ENCODE peak calls at places on chromosomes 16 and 17, in eight cellular contexts. One of them, this sample, is unnamed.

GRCh38 chr17:64328036-64328874 is 62.4 kb downstream of the PECAM1 start:
- DNase-seq in T-helper 1 cell: no peak
- DNase-seq in mammary epithelial cell: no peak
- DNase-seq in tibial nerve: no peak
- DNase-seq in left lung: no peak
- DNase-seq in non-pigmented ciliary epithelial cell: no peak
- DNase-seq in myocyte: no peak
- DNase-seq in T-helper 2 cell: no peak
- DNase-seq in this sample: no peak

GRCh38 chr17:1366234-1366633 is 33.8 kb downstream of the YWHAE start:
- DNase-seq in T-helper 1 cell: no peak
- DNase-seq in mammary epithelial cell: no peak
- DNase-seq in tibial nerve: no peak
- DNase-seq in left lung: no peak
- DNase-seq in non-pigmented ciliary epithelial cell: no peak
- DNase-seq in myocyte: no peak
- DNase-seq in T-helper 2 cell: no peak
- DNase-seq in this sample: no peak

GRCh38 chr17:15943971-15944719 is 785 bp upstream of the ADORA2B start:
- DNase-seq in T-helper 1 cell: no peak
- DNase-seq in mammary epithelial cell: no peak
- DNase-seq in tibial nerve: no peak
- DNase-seq in left lung: no peak
- DNase-seq in non-pigmented ciliary epithelial cell: no peak
- DNase-seq in myocyte: no peak
- DNase-seq in T-helper 2 cell: no peak
- DNase-seq in this sample: no peak

GRCh38 chr17:27533874-27534815 is 77.9 kb downstream of the KSR1 start:
- DNase-seq in T-helper 1 cell: no peak
- DNase-seq in mammary epithelial cell: peak
- DNase-seq in tibial nerve: no peak
- DNase-seq in left lung: no peak
- DNase-seq in non-pigmented ciliary epithelial cell: peak
- DNase-seq in myocyte: no peak
- DNase-seq in T-helper 2 cell: no peak
- DNase-seq in this sample: no peak

GRCh38 chr16:46638947-46639925 is 18.1 kb upstream of the SHCBP1 start:
- DNase-seq in T-helper 1 cell: no peak
- DNase-seq in mammary epithelial cell: peak
- DNase-seq in tibial nerve: no peak
- DNase-seq in left lung: no peak
- DNase-seq in non-pigmented ciliary epithelial cell: no peak
- DNase-seq in myocyte: peak
- DNase-seq in T-helper 2 cell: no peak
- DNase-seq in this sample: no peak

GRCh38 chr17:11240041-11240801 is 792 bp upstream of the SHISA6 start:
- DNase-seq in T-helper 1 cell: no peak
- DNase-seq in mammary epithelial cell: no peak
- DNase-seq in tibial nerve: peak
- DNase-seq in left lung: no peak
- DNase-seq in non-pigmented ciliary epithelial cell: no peak
- DNase-seq in myocyte: no peak
- DNase-seq in T-helper 2 cell: no peak
- DNase-seq in this sample: no peak

GRCh38 chr17:83105512-83105911 is 26.1 kb downstream of the METRNL start:
- DNase-seq in T-helper 1 cell: no peak
- DNase-seq in mammary epithelial cell: no peak
- DNase-seq in tibial nerve: no peak
- DNase-seq in left lung: no peak
- DNase-seq in non-pigmented ciliary epithelial cell: no peak
- DNase-seq in myocyte: no peak
- DNase-seq in T-helper 2 cell: no peak
- DNase-seq in this sample: no peak

GRCh38 chr17:78431692-78431958 is 53.2 kb downstream of the PGS1 start:
- DNase-seq in T-helper 1 cell: no peak
- DNase-seq in mammary epithelial cell: no peak
- DNase-seq in tibial nerve: no peak
- DNase-seq in left lung: peak
- DNase-seq in non-pigmented ciliary epithelial cell: no peak
- DNase-seq in myocyte: no peak
- DNase-seq in T-helper 2 cell: no peak
- DNase-seq in this sample: no peak

GRCh38 chr16:50742521-50743150 is 750 bp downstream of the CYLD start:
- DNase-seq in T-helper 1 cell: peak
- DNase-seq in mammary epithelial cell: peak
- DNase-seq in tibial nerve: no peak
- DNase-seq in left lung: no peak
- DNase-seq in non-pigmented ciliary epithelial cell: no peak
- DNase-seq in myocyte: peak
- DNase-seq in T-helper 2 cell: no peak
- DNase-seq in this sample: no peak

GRCh38 chr16:80084163-80084562 is 456.6 kb upstream of the DYNLRB2 start:
- DNase-seq in T-helper 1 cell: no peak
- DNase-seq in mammary epithelial cell: no peak
- DNase-seq in tibial nerve: no peak
- DNase-seq in left lung: no peak
- DNase-seq in non-pigmented ciliary epithelial cell: no peak
- DNase-seq in myocyte: no peak
- DNase-seq in T-helper 2 cell: no peak
- DNase-seq in this sample: no peak

GRCh38 chr16:83952587-83952939 is 477 bp upstream of the OSGIN1 start:
- DNase-seq in T-helper 1 cell: no peak
- DNase-seq in mammary epithelial cell: no peak
- DNase-seq in tibial nerve: no peak
- DNase-seq in left lung: peak
- DNase-seq in non-pigmented ciliary epithelial cell: no peak
- DNase-seq in myocyte: no peak
- DNase-seq in T-helper 2 cell: no peak
- DNase-seq in this sample: no peak

GRCh38 chr17:5283531-5284315 is 1.6 kb downstream of the RABEP1 start:
- DNase-seq in T-helper 1 cell: no peak
- DNase-seq in mammary epithelial cell: peak
- DNase-seq in tibial nerve: no peak
- DNase-seq in left lung: no peak
- DNase-seq in non-pigmented ciliary epithelial cell: no peak
- DNase-seq in myocyte: no peak
- DNase-seq in T-helper 2 cell: no peak
- DNase-seq in this sample: no peak

GRCh38 chr17:82863941-82864720 is 24.3 kb upstream of the ZNF750 start:
- DNase-seq in T-helper 1 cell: peak
- DNase-seq in mammary epithelial cell: peak
- DNase-seq in tibial nerve: no peak
- DNase-seq in left lung: no peak
- DNase-seq in non-pigmented ciliary epithelial cell: peak
- DNase-seq in myocyte: peak
- DNase-seq in T-helper 2 cell: peak
- DNase-seq in this sample: peak

GRCh38 chr16:19227643-19228042 is 57.9 kb upstream of the CLEC19A start:
- DNase-seq in T-helper 1 cell: no peak
- DNase-seq in mammary epithelial cell: no peak
- DNase-seq in tibial nerve: no peak
- DNase-seq in left lung: no peak
- DNase-seq in non-pigmented ciliary epithelial cell: no peak
- DNase-seq in myocyte: peak
- DNase-seq in T-helper 2 cell: no peak
- DNase-seq in this sample: no peak

GRCh38 chr17:65926599-65926998 is 265.3 kb downstream of the CEP112 start:
- DNase-seq in T-helper 1 cell: no peak
- DNase-seq in mammary epithelial cell: no peak
- DNase-seq in tibial nerve: no peak
- DNase-seq in left lung: no peak
- DNase-seq in non-pigmented ciliary epithelial cell: no peak
- DNase-seq in myocyte: no peak
- DNase-seq in T-helper 2 cell: no peak
- DNase-seq in this sample: no peak

GRCh38 chr16:27779719-27780161 is 229.8 kb downstream of the KATNIP start:
- DNase-seq in T-helper 1 cell: no peak
- DNase-seq in mammary epithelial cell: peak
- DNase-seq in tibial nerve: peak
- DNase-seq in left lung: no peak
- DNase-seq in non-pigmented ciliary epithelial cell: no peak
- DNase-seq in myocyte: no peak
- DNase-seq in T-helper 2 cell: no peak
- DNase-seq in this sample: peak

GRCh38 chr17:6475411-6475810 is 31.2 kb downstream of the PIMREG start:
- DNase-seq in T-helper 1 cell: no peak
- DNase-seq in mammary epithelial cell: peak
- DNase-seq in tibial nerve: no peak
- DNase-seq in left lung: no peak
- DNase-seq in non-pigmented ciliary epithelial cell: no peak
- DNase-seq in myocyte: no peak
- DNase-seq in T-helper 2 cell: no peak
- DNase-seq in this sample: no peak

GRCh38 chr17:49016775-49017463 is 19.7 kb downstream of the IGF2BP1 start:
- DNase-seq in T-helper 1 cell: no peak
- DNase-seq in mammary epithelial cell: peak
- DNase-seq in tibial nerve: no peak
- DNase-seq in left lung: no peak
- DNase-seq in non-pigmented ciliary epithelial cell: no peak
- DNase-seq in myocyte: peak
- DNase-seq in T-helper 2 cell: no peak
- DNase-seq in this sample: no peak

GRCh38 chr17:2405247-2405926 is 4.5 kb upstream of the MNT start:
- DNase-seq in T-helper 1 cell: no peak
- DNase-seq in mammary epithelial cell: peak
- DNase-seq in tibial nerve: no peak
- DNase-seq in left lung: no peak
- DNase-seq in non-pigmented ciliary epithelial cell: peak
- DNase-seq in myocyte: peak
- DNase-seq in T-helper 2 cell: no peak
- DNase-seq in this sample: no peak

GRCh38 chr17:31533546-31534155 is 142.2 kb downstream of the RAB11FIP4 start:
- DNase-seq in T-helper 1 cell: no peak
- DNase-seq in mammary epithelial cell: peak
- DNase-seq in tibial nerve: no peak
- DNase-seq in left lung: no peak
- DNase-seq in non-pigmented ciliary epithelial cell: peak
- DNase-seq in myocyte: peak
- DNase-seq in T-helper 2 cell: no peak
- DNase-seq in this sample: no peak

GRCh38 chr17:65072577-65073178 is 16.1 kb upstream of the GNA13 start:
- DNase-seq in T-helper 1 cell: no peak
- DNase-seq in mammary epithelial cell: no peak
- DNase-seq in tibial nerve: no peak
- DNase-seq in left lung: no peak
- DNase-seq in non-pigmented ciliary epithelial cell: no peak
- DNase-seq in myocyte: no peak
- DNase-seq in T-helper 2 cell: no peak
- DNase-seq in this sample: no peak

This sample was measured in breast epithelium.